ENCODE peak calls at places on chromosomes 3 and 15, in five cellular contexts. One of them, this sample, is unnamed.

GRCh38 chr3:116607205-116607604 is 102.4 kb upstream of the TUSC7 start:
- DNase-seq in H9: no peak
- DNase-seq in SK-N-SH: no peak
- DNase-seq in glutamatergic neuron: no peak
- DNase-seq in IMR-90: no peak
- DNase-seq in this sample: no peak

GRCh38 chr3:178059836-178060235 is 476.4 kb upstream of the KCNMB2 start:
- DNase-seq in H9: no peak
- DNase-seq in SK-N-SH: no peak
- DNase-seq in glutamatergic neuron: no peak
- DNase-seq in IMR-90: peak; percentile 47
- DNase-seq in this sample: no peak

GRCh38 chr15:42314818-42315217 is 41.6 kb upstream of the TMEM87A start:
- DNase-seq in H9: no peak
- DNase-seq in SK-N-SH: no peak
- DNase-seq in glutamatergic neuron: no peak
- DNase-seq in IMR-90: no peak
- DNase-seq in this sample: no peak

GRCh38 chr3:196544491-196544992 is 23.8 kb downstream of the WDR53 start:
- DNase-seq in H9: no peak
- DNase-seq in SK-N-SH: no peak
- DNase-seq in glutamatergic neuron: no peak
- DNase-seq in IMR-90: no peak
- DNase-seq in this sample: no peak

GRCh38 chr15:88497109-88497761 is 29.7 kb downstream of the MRPS11 start:
- DNase-seq in H9: no peak
- DNase-seq in SK-N-SH: no peak
- DNase-seq in glutamatergic neuron: no peak
- DNase-seq in IMR-90: no peak
- DNase-seq in this sample: no peak

GRCh38 chr15:76059320-76060097 is at the start of gene TMEM266:
- DNase-seq in H9: peak; percentile 74
- DNase-seq in SK-N-SH: peak; percentile 98
- DNase-seq in glutamatergic neuron: peak; percentile 73
- DNase-seq in IMR-90: peak; percentile 5
- DNase-seq in this sample: peak; percentile 76

GRCh38 chr3:55868347-55868746 is 381.2 kb upstream of the WNT5A start:
- DNase-seq in H9: no peak
- DNase-seq in SK-N-SH: no peak
- DNase-seq in glutamatergic neuron: no peak
- DNase-seq in IMR-90: no peak
- DNase-seq in this sample: no peak

GRCh38 chr15:49215768-49216739 is 46.0 kb downstream of the GALK2 start:
- DNase-seq in H9: no peak
- DNase-seq in SK-N-SH: no peak
- DNase-seq in glutamatergic neuron: no peak
- DNase-seq in IMR-90: no peak
- DNase-seq in this sample: no peak

GRCh38 chr3:180804871-180805430 is 107.5 kb upstream of the FXR1 start:
- DNase-seq in H9: peak; percentile 79
- DNase-seq in SK-N-SH: no peak
- DNase-seq in glutamatergic neuron: peak; percentile 41
- DNase-seq in IMR-90: peak; percentile 9
- DNase-seq in this sample: peak; percentile 50

GRCh38 chr3:64687781-64688515 is at the start of gene ADAMTS9:
- DNase-seq in H9: peak; percentile 82
- DNase-seq in SK-N-SH: peak; percentile 90
- DNase-seq in glutamatergic neuron: peak; percentile 77
- DNase-seq in IMR-90: peak; percentile 60
- DNase-seq in this sample: peak; percentile 85

GRCh38 chr3:108755686-108756085 is 1.5 kb downstream of the RETNLB start:
- DNase-seq in H9: no peak
- DNase-seq in SK-N-SH: no peak
- DNase-seq in glutamatergic neuron: no peak
- DNase-seq in IMR-90: no peak
- DNase-seq in this sample: no peak

GRCh38 chr3:182682263-182683229 is 110.8 kb upstream of the ATP11B start:
- DNase-seq in H9: peak; percentile 77
- DNase-seq in SK-N-SH: peak; percentile 86
- DNase-seq in glutamatergic neuron: peak; percentile 85
- DNase-seq in IMR-90: peak; percentile 10
- DNase-seq in this sample: peak; percentile 80
- TF ChIP-seq CTCF in H9: peak; percentile 64
- TF ChIP-seq CTCF in SK-N-SH: peak; percentile 31
- TF ChIP-seq CTCF in glutamatergic neuron: peak; percentile 35
- TF ChIP-seq CTCF in IMR-90: peak; percentile 25
- TF ChIP-seq CTCF in this sample: peak; percentile 32

GRCh38 chr15:62063851-62064635 is 2.7 kb upstream of the C2CD4A start:
- DNase-seq in H9: no peak
- DNase-seq in SK-N-SH: no peak
- DNase-seq in glutamatergic neuron: no peak
- DNase-seq in IMR-90: no peak
- DNase-seq in this sample: no peak
- TF ChIP-seq CTCF in H9: no peak
- TF ChIP-seq CTCF in SK-N-SH: no peak
- TF ChIP-seq CTCF in glutamatergic neuron: no peak
- TF ChIP-seq CTCF in IMR-90: no peak
- TF ChIP-seq CTCF in this sample: no peak

GRCh38 chr3:9136746-9137434 is 112.6 kb downstream of the SRGAP3 start:
- DNase-seq in H9: no peak
- DNase-seq in SK-N-SH: no peak
- DNase-seq in glutamatergic neuron: no peak
- DNase-seq in IMR-90: no peak
- DNase-seq in this sample: no peak

GRCh38 chr3:9139366-9139765 is 110.1 kb downstream of the SRGAP3 start:
- DNase-seq in H9: no peak
- DNase-seq in SK-N-SH: no peak
- DNase-seq in glutamatergic neuron: no peak
- DNase-seq in IMR-90: no peak
- DNase-seq in this sample: no peak

GRCh38 chr3:9135930-9136525 is 113.4 kb downstream of the SRGAP3 start:
- DNase-seq in H9: peak; percentile 85
- DNase-seq in SK-N-SH: peak; percentile 83
- DNase-seq in glutamatergic neuron: peak; percentile 68
- DNase-seq in IMR-90: no peak
- DNase-seq in this sample: peak; percentile 20

GRCh38 chr3:9130318-9131110 is 118.9 kb downstream of the SRGAP3 start:
- DNase-seq in H9: no peak
- DNase-seq in SK-N-SH: peak; percentile 79
- DNase-seq in glutamatergic neuron: no peak
- DNase-seq in IMR-90: no peak
- DNase-seq in this sample: no peak

DNA sequence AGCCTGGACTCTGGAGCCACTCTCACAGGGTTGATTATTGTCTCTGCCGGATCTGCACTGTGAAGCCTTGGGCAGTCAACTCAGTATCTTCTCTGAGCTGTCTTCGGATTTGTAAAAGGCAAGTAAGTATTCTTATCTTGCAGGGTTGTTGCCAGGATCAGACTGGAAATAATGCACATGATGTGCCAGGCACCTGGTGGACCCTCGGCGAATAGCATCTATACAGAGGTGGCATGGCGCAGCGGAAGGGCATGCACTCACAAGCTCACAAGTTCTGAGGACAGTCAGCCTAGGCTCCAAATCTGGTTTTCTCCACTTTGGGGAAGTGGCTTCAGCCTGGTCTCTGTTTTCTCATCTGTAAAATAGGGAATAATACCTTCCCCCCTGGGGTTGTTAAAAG is 113.9 kb downstream of the SRGAP3 start:
- DNase-seq in H9: no peak
- DNase-seq in SK-N-SH: no peak
- DNase-seq in glutamatergic neuron: no peak
- DNase-seq in IMR-90: no peak
- DNase-seq in this sample: no peak
- TF ChIP-seq CTCF in H9: peak; percentile 33
- TF ChIP-seq CTCF in SK-N-SH: no peak
- TF ChIP-seq CTCF in glutamatergic neuron: no peak
- TF ChIP-seq CTCF in IMR-90: no peak
- TF ChIP-seq CTCF in this sample: no peak

GRCh38 chr15:95887666-95888480 is 442.6 kb upstream of the NR2F2 start:
- DNase-seq in H9: no peak
- DNase-seq in SK-N-SH: no peak
- DNase-seq in glutamatergic neuron: no peak
- DNase-seq in IMR-90: peak; percentile 20
- DNase-seq in this sample: no peak

GRCh38 chr15:95894407-95894956 is 436.0 kb upstream of the NR2F2 start:
- DNase-seq in H9: no peak
- DNase-seq in SK-N-SH: no peak
- DNase-seq in glutamatergic neuron: no peak
- DNase-seq in IMR-90: no peak
- DNase-seq in this sample: no peak

GRCh38 chr15:95883064-95883463 is 447.4 kb upstream of the NR2F2 start:
- DNase-seq in H9: no peak
- DNase-seq in SK-N-SH: no peak
- DNase-seq in glutamatergic neuron: no peak
- DNase-seq in IMR-90: no peak
- DNase-seq in this sample: no peak

GRCh38 chr15:95884276-95884675 is 446.2 kb upstream of the NR2F2 start:
- DNase-seq in H9: no peak
- DNase-seq in SK-N-SH: no peak
- DNase-seq in glutamatergic neuron: no peak
- DNase-seq in IMR-90: no peak
- DNase-seq in this sample: no peak

DNA sequence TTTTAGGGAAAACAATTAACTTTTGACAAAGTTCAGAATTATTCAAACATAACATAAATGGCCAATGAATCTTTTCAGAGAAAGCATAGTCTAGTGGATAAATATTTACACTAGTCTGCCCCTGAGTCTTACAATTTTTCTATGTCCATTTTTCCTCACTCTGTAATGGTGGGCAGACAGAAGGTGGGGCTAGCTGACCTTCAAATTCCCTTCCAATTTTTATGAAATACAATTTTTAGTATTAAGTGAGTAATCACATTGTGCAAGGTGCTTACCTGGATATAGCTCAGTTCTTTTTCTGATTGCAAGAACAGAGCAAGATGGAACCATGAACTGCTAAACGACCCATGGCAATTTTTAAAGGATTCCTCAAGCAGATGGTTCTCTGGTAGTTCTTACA is 441.7 kb upstream of the NR2F2 start:
- DNase-seq in H9: no peak
- DNase-seq in SK-N-SH: no peak
- DNase-seq in glutamatergic neuron: no peak
- DNase-seq in IMR-90: no peak
- DNase-seq in this sample: no peak
- TF ChIP-seq CTCF in H9: no peak
- TF ChIP-seq CTCF in SK-N-SH: no peak
- TF ChIP-seq CTCF in glutamatergic neuron: no peak
- TF ChIP-seq CTCF in IMR-90: no peak
- TF ChIP-seq CTCF in this sample: no peak

GRCh38 chr3:48856469-48856868 is 8.8 kb upstream of the PRKAR2A start:
- DNase-seq in H9: no peak
- DNase-seq in SK-N-SH: no peak
- DNase-seq in glutamatergic neuron: no peak
- DNase-seq in IMR-90: no peak
- DNase-seq in this sample: no peak

GRCh38 chr3:48855681-48856447 is 8.2 kb upstream of the PRKAR2A start:
- DNase-seq in H9: no peak
- DNase-seq in SK-N-SH: no peak
- DNase-seq in glutamatergic neuron: no peak
- DNase-seq in IMR-90: no peak
- DNase-seq in this sample: no peak

GRCh38 chr3:48863122-48863521 is 15.4 kb upstream of the PRKAR2A start:
- DNase-seq in H9: no peak
- DNase-seq in SK-N-SH: no peak
- DNase-seq in glutamatergic neuron: no peak
- DNase-seq in IMR-90: no peak
- DNase-seq in this sample: no peak

GRCh38 chr3:48859188-48859587 is 11.5 kb upstream of the PRKAR2A start:
- DNase-seq in H9: no peak
- DNase-seq in SK-N-SH: no peak
- DNase-seq in glutamatergic neuron: no peak
- DNase-seq in IMR-90: no peak
- DNase-seq in this sample: no peak

GRCh38 chr3:48858709-48859108 is 11.0 kb upstream of the PRKAR2A start:
- DNase-seq in H9: no peak
- DNase-seq in SK-N-SH: no peak
- DNase-seq in glutamatergic neuron: no peak
- DNase-seq in IMR-90: no peak
- DNase-seq in this sample: no peak
- TF ChIP-seq CTCF in H9: no peak
- TF ChIP-seq CTCF in SK-N-SH: no peak
- TF ChIP-seq CTCF in glutamatergic neuron: no peak
- TF ChIP-seq CTCF in IMR-90: no peak
- TF ChIP-seq CTCF in this sample: no peak

GRCh38 chr15:89672221-89673161 is 6.7 kb downstream of the PLIN1 start:
- DNase-seq in H9: peak; percentile 42
- DNase-seq in SK-N-SH: peak; percentile 86
- DNase-seq in glutamatergic neuron: no peak
- DNase-seq in IMR-90: peak; percentile 61
- DNase-seq in this sample: no peak
- TF ChIP-seq CTCF in H9: no peak
- TF ChIP-seq CTCF in SK-N-SH: no peak
- TF ChIP-seq CTCF in glutamatergic neuron: no peak
- TF ChIP-seq CTCF in IMR-90: no peak
- TF ChIP-seq CTCF in this sample: no peak

GRCh38 chr3:157669403-157669802 is 166.2 kb upstream of the VEPH1 start:
- DNase-seq in H9: no peak
- DNase-seq in SK-N-SH: no peak
- DNase-seq in glutamatergic neuron: no peak
- DNase-seq in IMR-90: no peak
- DNase-seq in this sample: no peak

GRCh38 chr3:157662171-157662570 is 159.0 kb upstream of the VEPH1 start:
- DNase-seq in H9: no peak
- DNase-seq in SK-N-SH: no peak
- DNase-seq in glutamatergic neuron: no peak
- DNase-seq in IMR-90: no peak
- DNase-seq in this sample: no peak

DNA sequence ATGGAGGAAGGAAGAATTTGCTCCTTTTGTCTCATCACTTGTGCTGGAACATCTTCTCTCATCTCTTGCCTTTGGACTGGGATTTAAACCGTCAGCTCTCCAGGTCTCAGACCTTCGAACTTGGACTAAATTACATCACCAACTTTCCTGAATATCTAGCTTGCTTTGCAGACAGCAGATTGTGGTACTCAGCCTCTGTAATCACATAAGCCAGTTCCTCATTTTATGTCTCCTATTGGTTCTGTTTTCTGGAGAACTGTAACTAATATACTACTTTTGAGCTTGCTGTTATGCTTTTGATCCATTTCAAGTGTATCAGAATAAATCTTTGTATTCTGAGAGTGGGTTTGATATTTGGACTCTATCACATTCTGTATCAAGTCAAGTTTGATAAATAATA is 164.3 kb upstream of the VEPH1 start:
- DNase-seq in H9: no peak
- DNase-seq in SK-N-SH: no peak
- DNase-seq in glutamatergic neuron: no peak
- DNase-seq in IMR-90: no peak
- DNase-seq in this sample: no peak
- TF ChIP-seq CTCF in H9: no peak
- TF ChIP-seq CTCF in SK-N-SH: no peak
- TF ChIP-seq CTCF in glutamatergic neuron: no peak
- TF ChIP-seq CTCF in IMR-90: no peak
- TF ChIP-seq CTCF in this sample: no peak